ENCODE peak calls at places on chromosome 18, in six cellular contexts. D is adrenal gland, J is HCT116, C is uterus, I is vagina, P is ovary. Y is an unnamed sample.
A peak's percentile ranks its signal among the peaks of the same experiment; 100 is the strongest.

GRCh38 chr18:25237571-25238267 is 114.2 kb downstream of the ZNF521 start:
- DNase-seq in J (no peak), P (no peak), I (no peak), C (no peak), D (no peak), Y (no peak)

GRCh38 chr18:68299906-68300305 is 415.0 kb downstream of the TMX3 start:
- DNase-seq in I (no peak), C (no peak), D (no peak), J (no peak), P (no peak), Y (no peak)

GRCh38 chr18:50158866-50159653 is 35.9 kb downstream of the MYO5B start:
- DNase-seq in J (no peak), C (no peak), D (no peak), P (no peak), I (no peak), Y (no peak)

GRCh38 chr18:67665266-67665665 is 148.7 kb upstream of the DSEL start:
- DNase-seq in I (no peak), P (no peak), C (no peak), J (no peak), D (no peak), Y (no peak)

GRCh38 chr18:47418746-47419145 is 167.3 kb upstream of the SKOR2 start:
- DNase-seq in I (no peak), J (no peak), P (no peak), C (no peak), D (no peak), Y (no peak)

GRCh38 chr18:41170346-41170745 is 784.7 kb upstream of the PIK3C3 start:
- DNase-seq in I (no peak), P (no peak), J (no peak), C (no peak), D (no peak), Y (no peak)

GRCh38 chr18:76751538-76751890 is 70.8 kb upstream of the ZNF236 start:
- DNase-seq in I (no peak), J (no peak), P (no peak), C (no peak), D (no peak), Y (no peak)

GRCh38 chr18:42719221-42719620 is 396.3 kb downstream of the RIT2 start:
- DNase-seq in C (no peak), D (no peak), J (no peak), P (no peak), I (no peak), Y (no peak)

GRCh38 chr18:51196116-51196810 is 1.2 kb downstream of the MEX3C start:
- DNase-seq in D (peak; percentile 76), I (no peak), C (peak; percentile 43), J (no peak), P (peak; percentile 42), Y (peak; percentile 54)

GRCh38 chr18:48996901-48997463 is 46.2 kb upstream of the SMAD7 start:
- DNase-seq in D (no peak), J (peak; percentile 58), C (no peak), P (no peak), I (no peak), Y (peak; percentile 23)

GRCh38 chr18:48300463-48300961 is 108.7 kb downstream of the ZBTB7C start:
- DNase-seq in C (no peak), I (no peak), D (no peak), J (no peak), P (no peak), Y (peak; percentile 61)

GRCh38 chr18:24763765-24764548 is 303.5 kb downstream of the HRH4 start:
- DNase-seq in J (no peak), P (no peak), D (no peak), I (no peak), C (peak; percentile 37), Y (peak; percentile 71)

GRCh38 chr18:69186162-69186561 is 214.5 kb upstream of the DOK6 start:
- DNase-seq in I (no peak), P (no peak), J (no peak), C (no peak), D (no peak), Y (no peak)

GRCh38 chr18:52236134-52236533 is 103.9 kb upstream of the DCC start:
- DNase-seq in C (no peak), I (no peak), P (no peak), D (no peak), J (no peak), Y (no peak)

GRCh38 chr18:28045176-28045810 is 131.6 kb downstream of the CDH2 start:
- DNase-seq in C (no peak), J (no peak), I (no peak), P (no peak), D (no peak), Y (no peak)

GRCh38 chr18:37299471-37300304 is 265.9 kb downstream of the CELF4 start:
- DNase-seq in D (peak; percentile 97), I (no peak), C (peak; percentile 93), P (peak; percentile 94), J (peak; percentile 46), Y (peak; percentile 80)

GRCh38 chr18:11759456-11759855 is 70.4 kb downstream of the GNAL start:
- DNase-seq in D (no peak), P (no peak), I (no peak), C (no peak), J (no peak), Y (no peak)

GRCh38 chr18:24695168-24695567 is 234.7 kb downstream of the HRH4 start:
- DNase-seq in D (no peak), J (no peak), P (no peak), C (no peak), I (no peak), Y (no peak)

GRCh38 chr18:79283341-79283879 is 112.3 kb upstream of the NFATC1 start:
- DNase-seq in J (no peak), D (no peak), P (no peak), C (no peak), I (no peak), Y (no peak)

GRCh38 chr18:29644276-29644675 is 1398.3 kb downstream of the DSC3 start:
- DNase-seq in C (no peak), P (no peak), J (peak; percentile 0), I (no peak), D (no peak), Y (no peak)

GRCh38 chr18:11251229-11251890 is 102.0 kb upstream of the PIEZO2 start:
- DNase-seq in P (no peak), I (no peak), J (no peak), C (no peak), D (no peak), Y (no peak)

GRCh38 chr18:33839452-33840225 is 261.6 kb downstream of the ASXL3 start:
- DNase-seq in I (no peak), C (no peak), D (no peak), J (peak; percentile 4), P (no peak), Y (no peak)

GRCh38 chr18:37258131-37258530 is 307.5 kb downstream of the CELF4 start:
- DNase-seq in D (no peak), P (no peak), I (no peak), J (no peak), C (no peak), Y (no peak)

GRCh38 chr18:35247412-35248249 is 6.8 kb downstream of the ZNF397 start:
- DNase-seq in P (no peak), J (no peak), C (no peak), D (no peak), I (no peak), Y (no peak)

GRCh38 chr18:35246831-35247230 is 6.0 kb downstream of the ZNF397 start:
- DNase-seq in C (no peak), P (no peak), I (no peak), D (no peak), J (no peak), Y (no peak)

GRCh38 chr18:35242426-35242825 is 1.6 kb downstream of the ZNF397 start:
- DNase-seq in D (no peak), P (no peak), I (no peak), J (no peak), C (no peak), Y (no peak)

GRCh38 chr18:35245719-35246317 is 5.0 kb downstream of the ZNF397 start:
- DNase-seq in I (no peak), D (no peak), P (no peak), J (no peak), C (no peak), Y (no peak)

DNA sequence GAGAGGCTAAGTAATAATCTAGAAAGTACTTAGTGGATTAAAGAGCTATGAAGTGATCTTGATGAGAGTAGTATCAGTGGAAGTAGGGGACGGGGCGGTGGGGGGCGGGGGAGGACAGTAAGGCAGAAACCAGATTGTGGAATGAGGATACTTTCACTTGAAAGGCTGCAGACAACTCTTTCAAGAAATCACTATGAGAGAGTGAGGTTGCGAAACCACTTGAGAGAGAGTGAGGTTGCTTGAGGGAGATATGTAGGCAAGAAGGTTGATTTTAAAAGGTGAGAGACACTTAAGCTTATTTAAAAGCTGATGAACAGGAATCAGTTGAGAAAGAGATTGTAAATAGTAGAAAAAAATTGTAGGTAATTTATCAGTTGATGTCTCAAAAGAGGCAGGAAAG is 3.8 kb downstream of the ZNF397 start:
- DNase-seq in P (no peak), J (no peak), D (no peak), C (no peak), I (no peak), Y (no peak)
- H3K36me3 ChIP-seq in P (no peaks in the 10 kb centered on the region), J (peaks cover 69% of the 10 kb centered on the region), D (no peaks in the 10 kb centered on the region), C (no peaks in the 10 kb centered on the region), I (no peaks in the 10 kb centered on the region), Y (peaks cover 72% of the 10 kb centered on the region)

GRCh38 chr18:63443820-63444219 is 21.5 kb upstream of the VPS4B start:
- DNase-seq in C (no peak), P (no peak), I (no peak), D (no peak), J (no peak), Y (no peak)
- H3K4me1 ChIP-seq in C (no peaks in the 10 kb centered on the region), P (no peaks in the 10 kb centered on the region), I (peaks cover 28% of the 10 kb centered on the region), D (no peaks in the 10 kb centered on the region), J (peaks cover 2% of the 10 kb centered on the region), Y (no peaks in the 10 kb centered on the region)

DNA sequence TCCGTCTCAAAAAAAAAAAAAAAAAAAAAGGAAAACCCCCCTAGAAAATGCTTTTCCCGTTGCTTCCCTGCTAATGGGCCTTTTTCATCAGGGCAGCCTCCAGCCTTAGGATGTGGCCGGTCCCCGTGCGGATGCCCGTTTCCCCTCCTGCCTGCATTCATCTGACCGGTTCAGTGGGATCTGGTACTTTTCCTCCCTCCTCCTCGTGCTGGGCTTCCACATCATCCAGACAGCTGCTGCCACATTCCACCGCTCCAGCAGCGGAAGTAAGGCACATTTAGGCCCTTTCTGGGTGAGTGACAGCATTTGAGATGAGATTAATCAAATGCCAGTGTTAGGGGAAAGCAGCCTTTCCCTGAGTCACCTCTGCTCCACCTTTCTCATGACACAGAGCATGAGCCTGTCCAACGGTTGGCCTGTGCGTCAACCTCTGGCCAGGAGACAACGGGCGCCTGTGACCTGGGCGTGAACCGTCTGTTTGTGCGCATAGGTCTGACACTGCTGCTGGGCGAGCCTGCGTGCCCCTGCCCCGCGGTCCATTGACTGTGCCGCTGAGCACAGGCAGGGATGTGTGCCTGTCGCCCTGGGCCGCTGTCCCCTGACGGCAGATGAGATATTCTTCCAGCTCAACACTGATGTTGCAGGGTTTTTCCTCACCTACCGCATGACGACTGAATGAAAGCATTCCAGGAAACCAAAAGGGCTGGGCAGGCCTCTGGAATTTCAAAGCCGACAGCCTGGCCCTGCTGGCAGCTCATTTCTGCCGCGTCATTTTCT is 174.0 kb downstream of the TGIF1 start:
- DNase-seq in J (peak; percentile 96), C (peak; percentile 66), D (peak; percentile 89), P (peak; percentile 40), I (no peak), Y (peak; percentile 73)
- TF ChIP-seq POLR2A in J (no peak), C (peak; percentile 15), D (peak; percentile 22), P (no peak), I (no peak), Y (peak; percentile 65)

DNA sequence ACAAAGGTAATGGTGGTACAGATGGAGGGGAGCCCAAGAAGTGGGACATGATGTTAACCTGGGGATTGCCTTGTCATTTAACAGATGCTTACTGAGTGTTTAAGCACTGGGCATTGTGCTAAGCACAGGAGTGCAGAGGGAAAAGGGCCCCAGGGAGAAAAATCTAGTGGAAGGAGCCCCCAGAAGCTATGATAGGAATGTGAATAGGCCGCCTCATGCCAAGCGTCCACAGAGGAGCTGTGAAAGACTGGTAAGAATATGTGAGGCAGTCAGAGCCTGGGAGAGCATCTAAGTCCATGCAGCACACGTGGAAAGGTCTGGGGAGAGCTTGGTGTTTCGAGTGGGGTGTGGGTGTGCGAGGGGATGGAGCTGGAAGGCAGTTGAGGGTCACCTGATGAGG is 5.5 kb downstream of the ZNF532 start:
- DNase-seq in C (no peak), D (no peak), I (no peak), J (no peak), P (no peak), Y (no peak)
- H3K36me3 ChIP-seq in C (no peaks in the 10 kb centered on the region), D (no peaks in the 10 kb centered on the region), I (no peaks in the 10 kb centered on the region), J (no peaks in the 10 kb centered on the region), P (no peaks in the 10 kb centered on the region), Y (peaks cover 62% of the 10 kb centered on the region)